ENCODE peak calls at places on chromosomes 12 and 14, in four cellular contexts. F is K562, X is HepG2, R is GM12878. N is an unnamed sample.

GRCh38 chr12:56886319-56886718 is 47.9 kb downstream of the SDR9C7 start:
- DNase-seq in F (no peak), R (no peak), X (no peak), N (no peak)

GRCh38 chr12:12008232-12008850 is 62.4 kb upstream of the BCL2L14 start:
- DNase-seq in X (no peak), R (no peak), F (no peak), N (no peak)

GRCh38 chr12:45235087-45236025 is 19.5 kb downstream of the ANO6 start:
- DNase-seq in F (peak; percentile 18), R (no peak), X (peak; percentile 16), N (peak; percentile 45)

GRCh38 chr12:108814462-108815211 is 42.7 kb downstream of the SSH1 start:
- DNase-seq in R (no peak), X (no peak), F (no peak), N (no peak)

GRCh38 chr12:100279612-100280244 is 12.8 kb downstream of the SCYL2 start:
- DNase-seq in R (no peak), F (no peak), X (peak; percentile 22), N (no peak)

GRCh38 chr12:27015730-27016076 is 1.5 kb upstream of the TM7SF3 start:
- DNase-seq in F (peak; percentile 40), X (no peak), R (no peak), N (peak; percentile 18)

GRCh38 chr12:124463341-124463861 is 104.0 kb downstream of the NCOR2 start:
- DNase-seq in R (no peak), F (no peak), X (no peak), N (no peak)

GRCh38 chr12:53207042-53207441 is at the start of gene ITGB7:
- DNase-seq in X (no peak), F (peak; percentile 50), R (peak; percentile 64), N (no peak)

GRCh38 chr12:86914716-86915115 is 658.5 kb upstream of the MGAT4C start:
- DNase-seq in F (no peak), X (peak; percentile 1), R (no peak), N (peak; percentile 4)

GRCh38 chr14:33693237-33693636 is 257.6 kb downstream of the EGLN3 start:
- DNase-seq in X (no peak), R (no peak), F (no peak), N (no peak)

GRCh38 chr14:21095430-21096205 is 2.8 kb downstream of the ZNF219 start:
- DNase-seq in F (no peak), R (no peak), X (no peak), N (no peak)

GRCh38 chr12:107326237-107326636 is 232.9 kb upstream of the CRY1 start:
- DNase-seq in R (no peak), F (no peak), X (no peak), N (peak; percentile 58)

GRCh38 chr12:19778111-19778688 is 338.9 kb downstream of the AEBP2 start:
- DNase-seq in X (no peak), R (no peak), F (no peak), N (no peak)

GRCh38 chr14:63470877-63471565 is 72.2 kb downstream of the PPP2R5E start:
- DNase-seq in F (no peak), X (peak; percentile 87), R (peak; percentile 68), N (peak; percentile 64)

GRCh38 chr12:124512667-124513296 is 54.6 kb downstream of the NCOR2 start:
- DNase-seq in X (peak; percentile 76), F (peak; percentile 95), R (no peak), N (peak; percentile 75)

GRCh38 chr14:70601162-70601561 is 707 bp upstream of the MED6 start:
- DNase-seq in R (no peak), X (no peak), F (no peak), N (peak; percentile 9)

GRCh38 chr12:122918827-122919226 is 22.9 kb upstream of the VPS37B start:
- DNase-seq in R (no peak), F (no peak), X (no peak), N (no peak)

GRCh38 chr12:88413561-88414095 is 166.6 kb downstream of the KITLG start:
- DNase-seq in R (no peak), X (no peak), F (no peak), N (no peak)

GRCh38 chr14:58299665-58300202 is 1.4 kb downstream of the ARID4A start:
- DNase-seq in X (no peak), F (peak; percentile 49), R (no peak), N (no peak)

GRCh38 chr12:108773798-108774788 is 42.8 kb upstream of the CORO1C start:
- DNase-seq in X (peak; percentile 96), R (no peak), F (no peak), N (peak; percentile 79)

GRCh38 chr12:101927999-101928398 is 50.6 kb downstream of the DRAM1 start:
- DNase-seq in X (no peak), F (no peak), R (no peak), N (no peak)

GRCh38 chr12:118625050-118625675 is 248.8 kb downstream of the SUDS3 start:
- DNase-seq in F (peak; percentile 70), R (no peak), X (no peak), N (no peak)

GRCh38 chr14:98889107-98889835 is 382.7 kb downstream of the BCL11B start:
- DNase-seq in R (no peak), F (no peak), X (no peak), N (no peak)

GRCh38 chr12:3515506-3515905 is 24.5 kb downstream of the PRMT8 start:
- DNase-seq in R (no peak), X (no peak), F (no peak), N (no peak)

GRCh38 chr12:49288412-49288853 is 6.5 kb upstream of the PRPH start:
- DNase-seq in F (peak; percentile 76), X (peak; percentile 34), R (peak; percentile 19), N (peak; percentile 70)

GRCh38 chr12:106211973-106212372 is 35.8 kb downstream of the CKAP4 start:
- DNase-seq in R (no peak), F (no peak), X (no peak), N (no peak)

GRCh38 chr12:109542014-109542413 is 31.3 kb downstream of the MMAB start:
- DNase-seq in X (no peak), F (no peak), R (no peak), N (no peak)

GRCh38 chr12:47236109-47236714 is 156.5 kb upstream of the AMIGO2 start:
- DNase-seq in R (no peak), X (no peak), F (no peak), N (no peak)

GRCh38 chr12:53219956-53220856 is 11.8 kb downstream of the RARG start:
- DNase-seq in F (peak; percentile 87), R (no peak), X (peak; percentile 38), N (peak; percentile 88)

GRCh38 chr14:35932136-35932535 is 106.0 kb downstream of the BRMS1L start:
- DNase-seq in X (no peak), R (no peak), F (no peak), N (no peak)

GRCh38 chr14:68124885-68125731 is 305.5 kb downstream of the RAD51B start:
- DNase-seq in X (peak; percentile 20), R (no peak), F (no peak), N (peak; percentile 51)

GRCh38 chr12:130196827-130197226 is 34.6 kb downstream of the FZD10 start:
- DNase-seq in F (no peak), X (no peak), R (no peak), N (no peak)
- TF ChIP-seq CHD2 in F (no peak), X (no peak), R (no peak), N (no peak)

DNA sequence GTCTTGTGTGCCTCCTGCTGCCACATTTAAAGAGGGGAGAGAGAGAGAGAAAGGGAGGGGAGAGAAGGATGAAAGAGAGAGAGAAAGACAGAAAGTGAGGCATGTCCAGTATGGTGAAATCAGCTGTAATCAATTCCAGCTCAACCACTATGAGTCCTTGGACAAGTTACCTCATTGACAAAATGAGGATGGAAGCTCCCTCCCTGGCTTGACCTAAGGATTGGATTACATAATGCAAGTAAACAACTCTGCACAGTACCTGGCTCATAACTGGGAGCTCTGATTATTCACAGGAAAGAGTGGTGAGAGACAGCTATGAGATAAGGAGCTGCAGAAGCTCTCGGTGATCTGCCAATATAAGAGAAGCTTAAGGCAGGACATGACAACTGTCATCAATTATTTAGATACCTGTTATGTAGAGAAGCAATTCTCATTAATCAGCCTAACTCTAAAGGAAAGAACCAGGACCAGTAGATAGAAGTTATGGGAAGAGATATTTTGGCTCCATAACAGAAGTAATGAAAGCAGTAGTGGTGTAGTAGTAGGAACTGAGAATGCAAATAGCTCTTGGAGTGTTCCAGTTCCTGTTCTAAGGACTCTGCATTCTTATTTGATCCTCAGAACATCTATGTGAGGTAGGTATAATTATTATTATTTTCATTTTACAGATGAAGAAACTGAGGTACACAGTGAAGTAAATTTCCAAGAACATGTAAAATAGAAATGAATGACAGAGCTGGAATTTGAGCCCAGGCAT is 791.6 kb downstream of the DIO2 start:
- DNase-seq in X (no peak), R (no peak), F (no peak), N (no peak)
- TF ChIP-seq CHD2 in X (no peak), R (no peak), F (no peak), N (no peak)

GRCh38 chr14:99908653-99909250 is 115.5 kb downstream of the EML1 start:
- DNase-seq in X (no peak), R (no peak), F (no peak), N (no peak)
- TF ChIP-seq CHD2 in X (no peak), R (no peak), F (no peak), N (no peak)

GRCh38 chr14:103070263-103070885 is 13.0 kb upstream of the CDC42BPB start:
- DNase-seq in F (no peak), X (no peak), R (no peak), N (no peak)
- TF ChIP-seq CHD2 in F (no peak), X (no peak), R (no peak), N (no peak)

GRCh38 chr12:1972856-1973317 is 31.4 kb downstream of the DCP1B start:
- DNase-seq in R (no peak), F (no peak), X (no peak), N (no peak)
- TF ChIP-seq CHD2 in R (no peak), F (no peak), X (no peak), N (no peak)

GRCh38 chr12:111154180-111154579 is 214.7 kb downstream of the PHETA1 start:
- DNase-seq in F (no peak), X (no peak), R (no peak), N (no peak)
- TF ChIP-seq CHD2 in F (no peak), X (no peak), R (no peak), N (no peak)

GRCh38 chr12:120534703-120535655 is 823 bp downstream of the RNF10 start:
- DNase-seq in X (no peak), F (peak; percentile 81), R (no peak), N (peak; percentile 64)
- TF ChIP-seq CHD2 in X (no peak), F (no peak), R (no peak), N (no peak)

DNA sequence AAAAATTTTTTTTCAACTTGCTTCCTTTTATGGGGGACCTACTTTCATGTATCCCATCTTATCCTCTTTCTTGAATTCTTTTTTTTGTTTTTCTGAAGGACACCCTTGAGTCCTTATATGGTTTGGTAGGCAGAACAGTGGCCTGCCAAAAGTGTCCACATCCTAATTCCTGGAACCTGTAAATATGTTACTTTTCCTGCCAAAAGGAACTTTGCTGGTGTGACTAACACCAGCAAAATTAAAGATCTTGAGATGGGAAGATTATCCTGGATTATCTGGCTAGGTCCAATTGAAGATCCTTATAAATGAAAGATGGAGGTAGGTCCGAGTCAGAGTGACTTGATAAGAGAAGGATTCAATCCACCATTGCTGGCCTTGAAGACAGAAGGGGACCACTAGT is 5.3 kb downstream of the NUBPL start:
- DNase-seq in F (no peak), X (no peak), R (no peak), N (no peak)
- TF ChIP-seq CHD2 in F (no peak), X (no peak), R (no peak), N (no peak)